ENCODE peak calls at places on chromosomes 7 and 10, in ten cellular contexts. One of them, this sample, is unnamed.

GRCh38 chr7:55111007-55111406 is 92.2 kb downstream of the EGFR start:
- ATAC-seq in naive B cell: no peak
- ATAC-seq in left cardiac atrium: peak; percentile 56
- ATAC-seq in activated T-helper 17 cell treated with anti-CD3 and anti-CD28 coated beads, Interleukin-2, amount 50 U/mL, for 72 hours: no peak
- ATAC-seq in right cardiac atrium: peak; percentile 42
- ATAC-seq in CD4-positive, alpha-beta T cell: no peak
- ATAC-seq in activated T-cell treated with anti-CD3 and anti-CD28 coated beads, Interleukin-2, amount 50 U/mL, for 72 hours: no peak
- ATAC-seq in SK-N-SH treated with all-trans-retinoic acid at 6 μM for 48 hours: peak; percentile 75
- ATAC-seq in stimulated activated naive CD8-positive, alpha-beta T cell treated with anti-CD3 and anti-CD28 coated beads, Interleukin-15, Interleukin-2, amounts not matched to agents 100 U/mL and 50 U/mL, for 24 hours: no peak
- ATAC-seq in IMR-90: peak; percentile 64
- ATAC-seq in this sample: no peak

GRCh38 chr7:101650579-101651081 is 21.5 kb upstream of the MYL10 start:
- ATAC-seq in naive B cell: no peak
- ATAC-seq in left cardiac atrium: no peak
- ATAC-seq in activated T-helper 17 cell treated with anti-CD3 and anti-CD28 coated beads, Interleukin-2, amount 50 U/mL, for 72 hours: no peak
- ATAC-seq in right cardiac atrium: no peak
- ATAC-seq in CD4-positive, alpha-beta T cell: no peak
- ATAC-seq in activated T-cell treated with anti-CD3 and anti-CD28 coated beads, Interleukin-2, amount 50 U/mL, for 72 hours: no peak
- ATAC-seq in SK-N-SH treated with all-trans-retinoic acid at 6 μM for 48 hours: peak; percentile 53
- ATAC-seq in stimulated activated naive CD8-positive, alpha-beta T cell treated with anti-CD3 and anti-CD28 coated beads, Interleukin-15, Interleukin-2, amounts not matched to agents 100 U/mL and 50 U/mL, for 24 hours: no peak
- ATAC-seq in IMR-90: no peak
- ATAC-seq in this sample: no peak

GRCh38 chr10:92241158-92241500 is 49.7 kb downstream of the CPEB3 start:
- ATAC-seq in naive B cell: no peak
- ATAC-seq in left cardiac atrium: peak; percentile 27
- ATAC-seq in activated T-helper 17 cell treated with anti-CD3 and anti-CD28 coated beads, Interleukin-2, amount 50 U/mL, for 72 hours: no peak
- ATAC-seq in right cardiac atrium: peak; percentile 26
- ATAC-seq in CD4-positive, alpha-beta T cell: peak; percentile 24
- ATAC-seq in activated T-cell treated with anti-CD3 and anti-CD28 coated beads, Interleukin-2, amount 50 U/mL, for 72 hours: no peak
- ATAC-seq in SK-N-SH treated with all-trans-retinoic acid at 6 μM for 48 hours: peak; percentile 21
- ATAC-seq in stimulated activated naive CD8-positive, alpha-beta T cell treated with anti-CD3 and anti-CD28 coated beads, Interleukin-15, Interleukin-2, amounts not matched to agents 100 U/mL and 50 U/mL, for 24 hours: no peak
- ATAC-seq in IMR-90: peak; percentile 19
- ATAC-seq in this sample: no peak

GRCh38 chr10:663844-664243 is 25.6 kb downstream of the DIP2C start:
- ATAC-seq in naive B cell: no peak
- ATAC-seq in left cardiac atrium: no peak
- ATAC-seq in activated T-helper 17 cell treated with anti-CD3 and anti-CD28 coated beads, Interleukin-2, amount 50 U/mL, for 72 hours: no peak
- ATAC-seq in right cardiac atrium: no peak
- ATAC-seq in CD4-positive, alpha-beta T cell: no peak
- ATAC-seq in activated T-cell treated with anti-CD3 and anti-CD28 coated beads, Interleukin-2, amount 50 U/mL, for 72 hours: no peak
- ATAC-seq in SK-N-SH treated with all-trans-retinoic acid at 6 μM for 48 hours: no peak
- ATAC-seq in stimulated activated naive CD8-positive, alpha-beta T cell treated with anti-CD3 and anti-CD28 coated beads, Interleukin-15, Interleukin-2, amounts not matched to agents 100 U/mL and 50 U/mL, for 24 hours: no peak
- ATAC-seq in IMR-90: no peak
- ATAC-seq in this sample: no peak

GRCh38 chr7:32293833-32294232 is 196.3 kb downstream of the LSM5 start:
- ATAC-seq in naive B cell: no peak
- ATAC-seq in left cardiac atrium: no peak
- ATAC-seq in activated T-helper 17 cell treated with anti-CD3 and anti-CD28 coated beads, Interleukin-2, amount 50 U/mL, for 72 hours: no peak
- ATAC-seq in right cardiac atrium: peak; percentile 45
- ATAC-seq in CD4-positive, alpha-beta T cell: no peak
- ATAC-seq in activated T-cell treated with anti-CD3 and anti-CD28 coated beads, Interleukin-2, amount 50 U/mL, for 72 hours: no peak
- ATAC-seq in SK-N-SH treated with all-trans-retinoic acid at 6 μM for 48 hours: no peak
- ATAC-seq in stimulated activated naive CD8-positive, alpha-beta T cell treated with anti-CD3 and anti-CD28 coated beads, Interleukin-15, Interleukin-2, amounts not matched to agents 100 U/mL and 50 U/mL, for 24 hours: no peak
- ATAC-seq in IMR-90: no peak
- ATAC-seq in this sample: no peak

GRCh38 chr10:27297848-27298524 is 57.4 kb upstream of the ACBD5 start:
- ATAC-seq in naive B cell: no peak
- ATAC-seq in left cardiac atrium: no peak
- ATAC-seq in activated T-helper 17 cell treated with anti-CD3 and anti-CD28 coated beads, Interleukin-2, amount 50 U/mL, for 72 hours: peak; percentile 85
- ATAC-seq in right cardiac atrium: no peak
- ATAC-seq in CD4-positive, alpha-beta T cell: no peak
- ATAC-seq in activated T-cell treated with anti-CD3 and anti-CD28 coated beads, Interleukin-2, amount 50 U/mL, for 72 hours: peak; percentile 87
- ATAC-seq in SK-N-SH treated with all-trans-retinoic acid at 6 μM for 48 hours: no peak
- ATAC-seq in stimulated activated naive CD8-positive, alpha-beta T cell treated with anti-CD3 and anti-CD28 coated beads, Interleukin-15, Interleukin-2, amounts not matched to agents 100 U/mL and 50 U/mL, for 24 hours: no peak
- ATAC-seq in IMR-90: no peak
- ATAC-seq in this sample: no peak

GRCh38 chr7:50534690-50535290 is 30.4 kb downstream of the DDC start:
- ATAC-seq in naive B cell: no peak
- ATAC-seq in left cardiac atrium: peak; percentile 51
- ATAC-seq in activated T-helper 17 cell treated with anti-CD3 and anti-CD28 coated beads, Interleukin-2, amount 50 U/mL, for 72 hours: peak; percentile 77
- ATAC-seq in right cardiac atrium: no peak
- ATAC-seq in CD4-positive, alpha-beta T cell: no peak
- ATAC-seq in activated T-cell treated with anti-CD3 and anti-CD28 coated beads, Interleukin-2, amount 50 U/mL, for 72 hours: peak; percentile 88
- ATAC-seq in SK-N-SH treated with all-trans-retinoic acid at 6 μM for 48 hours: peak; percentile 90
- ATAC-seq in stimulated activated naive CD8-positive, alpha-beta T cell treated with anti-CD3 and anti-CD28 coated beads, Interleukin-15, Interleukin-2, amounts not matched to agents 100 U/mL and 50 U/mL, for 24 hours: peak; percentile 54
- ATAC-seq in IMR-90: peak; percentile 95
- ATAC-seq in this sample: no peak

GRCh38 chr7:770786-771185 is 43.7 kb upstream of the PRKAR1B start:
- ATAC-seq in naive B cell: no peak
- ATAC-seq in left cardiac atrium: no peak
- ATAC-seq in activated T-helper 17 cell treated with anti-CD3 and anti-CD28 coated beads, Interleukin-2, amount 50 U/mL, for 72 hours: no peak
- ATAC-seq in right cardiac atrium: no peak
- ATAC-seq in CD4-positive, alpha-beta T cell: no peak
- ATAC-seq in activated T-cell treated with anti-CD3 and anti-CD28 coated beads, Interleukin-2, amount 50 U/mL, for 72 hours: no peak
- ATAC-seq in SK-N-SH treated with all-trans-retinoic acid at 6 μM for 48 hours: no peak
- ATAC-seq in stimulated activated naive CD8-positive, alpha-beta T cell treated with anti-CD3 and anti-CD28 coated beads, Interleukin-15, Interleukin-2, amounts not matched to agents 100 U/mL and 50 U/mL, for 24 hours: peak; percentile 37
- ATAC-seq in IMR-90: no peak
- ATAC-seq in this sample: no peak

GRCh38 chr7:140587243-140587642 is 53.4 kb downstream of the DENND2A start:
- ATAC-seq in naive B cell: no peak
- ATAC-seq in left cardiac atrium: no peak
- ATAC-seq in activated T-helper 17 cell treated with anti-CD3 and anti-CD28 coated beads, Interleukin-2, amount 50 U/mL, for 72 hours: no peak
- ATAC-seq in right cardiac atrium: no peak
- ATAC-seq in CD4-positive, alpha-beta T cell: no peak
- ATAC-seq in activated T-cell treated with anti-CD3 and anti-CD28 coated beads, Interleukin-2, amount 50 U/mL, for 72 hours: no peak
- ATAC-seq in SK-N-SH treated with all-trans-retinoic acid at 6 μM for 48 hours: no peak
- ATAC-seq in stimulated activated naive CD8-positive, alpha-beta T cell treated with anti-CD3 and anti-CD28 coated beads, Interleukin-15, Interleukin-2, amounts not matched to agents 100 U/mL and 50 U/mL, for 24 hours: no peak
- ATAC-seq in IMR-90: no peak
- ATAC-seq in this sample: peak; percentile 17

GRCh38 chr7:127035203-127035849 is 217.4 kb downstream of the GRM8 start:
- ATAC-seq in naive B cell: no peak
- ATAC-seq in left cardiac atrium: no peak
- ATAC-seq in activated T-helper 17 cell treated with anti-CD3 and anti-CD28 coated beads, Interleukin-2, amount 50 U/mL, for 72 hours: no peak
- ATAC-seq in right cardiac atrium: no peak
- ATAC-seq in CD4-positive, alpha-beta T cell: no peak
- ATAC-seq in activated T-cell treated with anti-CD3 and anti-CD28 coated beads, Interleukin-2, amount 50 U/mL, for 72 hours: no peak
- ATAC-seq in SK-N-SH treated with all-trans-retinoic acid at 6 μM for 48 hours: no peak
- ATAC-seq in stimulated activated naive CD8-positive, alpha-beta T cell treated with anti-CD3 and anti-CD28 coated beads, Interleukin-15, Interleukin-2, amounts not matched to agents 100 U/mL and 50 U/mL, for 24 hours: no peak
- ATAC-seq in IMR-90: no peak
- ATAC-seq in this sample: no peak

GRCh38 chr10:73379064-73379748 is 20.5 kb upstream of the CFAP70 start:
- ATAC-seq in naive B cell: peak; percentile 51
- ATAC-seq in left cardiac atrium: no peak
- ATAC-seq in activated T-helper 17 cell treated with anti-CD3 and anti-CD28 coated beads, Interleukin-2, amount 50 U/mL, for 72 hours: peak; percentile 24
- ATAC-seq in right cardiac atrium: no peak
- ATAC-seq in CD4-positive, alpha-beta T cell: no peak
- ATAC-seq in activated T-cell treated with anti-CD3 and anti-CD28 coated beads, Interleukin-2, amount 50 U/mL, for 72 hours: peak; percentile 50
- ATAC-seq in SK-N-SH treated with all-trans-retinoic acid at 6 μM for 48 hours: no peak
- ATAC-seq in stimulated activated naive CD8-positive, alpha-beta T cell treated with anti-CD3 and anti-CD28 coated beads, Interleukin-15, Interleukin-2, amounts not matched to agents 100 U/mL and 50 U/mL, for 24 hours: peak; percentile 36
- ATAC-seq in IMR-90: no peak
- ATAC-seq in this sample: peak; percentile 57

GRCh38 chr7:19982841-19983835 is 209.7 kb upstream of the TMEM196 start:
- ATAC-seq in naive B cell: no peak
- ATAC-seq in left cardiac atrium: no peak
- ATAC-seq in activated T-helper 17 cell treated with anti-CD3 and anti-CD28 coated beads, Interleukin-2, amount 50 U/mL, for 72 hours: no peak
- ATAC-seq in right cardiac atrium: no peak
- ATAC-seq in CD4-positive, alpha-beta T cell: no peak
- ATAC-seq in activated T-cell treated with anti-CD3 and anti-CD28 coated beads, Interleukin-2, amount 50 U/mL, for 72 hours: no peak
- ATAC-seq in SK-N-SH treated with all-trans-retinoic acid at 6 μM for 48 hours: peak; percentile 71
- ATAC-seq in stimulated activated naive CD8-positive, alpha-beta T cell treated with anti-CD3 and anti-CD28 coated beads, Interleukin-15, Interleukin-2, amounts not matched to agents 100 U/mL and 50 U/mL, for 24 hours: no peak
- ATAC-seq in IMR-90: peak; percentile 81
- ATAC-seq in this sample: peak; percentile 39

GRCh38 chr7:100612730-100613446 is 548 bp downstream of the MOSPD3 start:
- ATAC-seq in naive B cell: no peak
- ATAC-seq in left cardiac atrium: peak; percentile 19
- ATAC-seq in activated T-helper 17 cell treated with anti-CD3 and anti-CD28 coated beads, Interleukin-2, amount 50 U/mL, for 72 hours: peak; percentile 1
- ATAC-seq in right cardiac atrium: peak; percentile 32
- ATAC-seq in CD4-positive, alpha-beta T cell: peak; percentile 7
- ATAC-seq in activated T-cell treated with anti-CD3 and anti-CD28 coated beads, Interleukin-2, amount 50 U/mL, for 72 hours: peak; percentile 3
- ATAC-seq in SK-N-SH treated with all-trans-retinoic acid at 6 μM for 48 hours: peak; percentile 25
- ATAC-seq in stimulated activated naive CD8-positive, alpha-beta T cell treated with anti-CD3 and anti-CD28 coated beads, Interleukin-15, Interleukin-2, amounts not matched to agents 100 U/mL and 50 U/mL, for 24 hours: no peak
- ATAC-seq in IMR-90: peak; percentile 4
- ATAC-seq in this sample: no peak